ENCODE peak calls at places on chromosomes 7 and 10, in five cellular contexts. I is SK-N-SH, N is K562, S is GM12878, P is HCT116. O is an unnamed sample.

GRCh38 chr7:44235582-44236332 is 35.0 kb downstream of the YKT6 start:
- DNase-seq in I (peak; percentile 94), S (no peak), P (no peak), N (no peak), O (no peak)

GRCh38 chr7:36396150-36396549 is 6.5 kb downstream of the ANLN start:
- DNase-seq in S (no peak), I (no peak), P (no peak), N (no peak), O (no peak)

GRCh38 chr10:59240581-59241183 is 64.2 kb downstream of the PHYHIPL start:
- DNase-seq in I (peak; percentile 23), P (peak; percentile 27), N (peak; percentile 25), S (no peak), O (peak; percentile 25)

GRCh38 chr7:65980478-65981250 is 1.3 kb downstream of the GUSB start:
- DNase-seq in S (peak; percentile 59), P (no peak), N (peak; percentile 78), I (peak; percentile 67), O (no peak)

GRCh38 chr7:139153832-139154231 is 44.3 kb upstream of the ZC3HAV1 start:
- DNase-seq in P (no peak), N (no peak), I (no peak), S (no peak), O (no peak)

GRCh38 chr7:101939136-101939695 is 121.8 kb downstream of the CUX1 start:
- DNase-seq in I (no peak), S (no peak), N (no peak), P (no peak), O (no peak)

GRCh38 chr10:117170244-117170643 is 27.0 kb upstream of the KCNK18 start:
- DNase-seq in I (no peak), N (no peak), P (no peak), S (no peak), O (no peak)

GRCh38 chr7:116242759-116243158 is 32.4 kb downstream of the TES start:
- DNase-seq in P (no peak), N (no peak), I (no peak), S (no peak), O (no peak)

GRCh38 chr7:25846722-25847121 is 305.3 kb upstream of the NFE2L3 start:
- DNase-seq in I (peak; percentile 55), S (no peak), P (no peak), N (no peak), O (no peak)

GRCh38 chr7:107982918-107983389 is 20.0 kb downstream of the LAMB1 start:
- DNase-seq in S (no peak), P (no peak), I (no peak), N (no peak), O (no peak)

GRCh38 chr7:158662610-158663427 is 41.8 kb downstream of the NCAPG2 start:
- DNase-seq in N (no peak), P (no peak), I (no peak), S (no peak), O (no peak)

GRCh38 chr10:88913157-88913556 is 33.1 kb downstream of the STAMBPL1 start:
- DNase-seq in P (no peak), I (peak; percentile 38), S (no peak), N (no peak), O (no peak)

DNA sequence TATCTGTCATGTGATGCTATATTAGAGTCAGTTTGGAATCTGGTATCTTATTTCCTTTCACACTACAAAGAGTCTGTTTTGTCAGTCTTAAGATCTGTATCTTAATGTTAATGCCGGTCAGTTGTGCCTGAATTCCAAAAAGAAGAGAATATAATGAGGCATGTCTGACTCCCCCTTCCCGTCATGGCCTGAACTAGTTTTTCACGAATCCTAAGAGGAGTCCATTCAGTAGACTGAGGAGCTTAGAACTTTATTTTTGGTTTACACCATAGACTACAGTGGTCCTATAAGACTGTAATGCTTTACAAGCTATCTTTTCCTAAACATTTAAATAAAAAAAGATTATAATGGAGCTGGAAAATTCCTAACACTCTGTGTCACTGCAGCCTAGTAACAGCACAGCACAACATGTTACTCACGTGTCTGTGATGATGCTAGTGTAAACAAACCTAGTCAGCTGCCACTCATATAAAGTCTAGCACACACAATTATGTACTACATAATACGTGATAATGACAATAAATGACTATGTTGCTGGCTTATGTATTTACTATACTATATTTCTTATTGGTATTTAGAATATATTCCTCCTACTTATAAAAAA is 50.6 kb downstream of the VPS41 start:
- DNase-seq in N (no peak), S (no peak), P (no peak), I (no peak), O (no peak)
- H2AFZ ChIP-seq in N (no peak overlapping the region), S (no peak overlapping the region), P (no peak overlapping the region), I (no peak overlapping the region), O (no peak overlapping the region)

GRCh38 chr7:12847001-12847400 is 159.6 kb downstream of the ARL4A start:
- DNase-seq in N (no peak), P (no peak), S (no peak), I (no peak), O (no peak)

GRCh38 chr7:12855036-12855435 is 167.6 kb downstream of the ARL4A start:
- DNase-seq in I (no peak), N (no peak), S (no peak), P (no peak), O (no peak)

GRCh38 chr7:12851142-12851541 is 163.7 kb downstream of the ARL4A start:
- DNase-seq in N (no peak), S (no peak), I (no peak), P (no peak), O (no peak)

DNA sequence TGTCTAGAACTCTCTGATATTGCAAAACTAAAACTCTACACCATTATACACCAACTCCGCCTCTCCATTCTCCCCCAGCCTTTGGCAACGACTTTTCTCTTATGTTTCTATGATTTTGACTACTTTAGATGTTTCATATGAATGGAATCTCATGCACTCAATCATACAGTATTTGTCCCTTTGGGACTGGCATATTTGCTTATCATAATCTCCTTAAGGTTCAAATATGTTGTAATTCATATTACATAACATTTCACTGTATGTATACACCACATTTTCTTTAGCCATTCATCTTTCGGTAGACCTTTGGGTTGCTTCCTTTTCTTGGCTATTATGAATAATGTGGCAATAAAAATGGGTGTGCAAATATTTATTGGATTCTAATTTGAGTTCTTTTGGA is 164.4 kb downstream of the ARL4A start:
- DNase-seq in S (no peak), P (no peak), N (no peak), I (no peak), O (no peak)
- TF ChIP-seq ZBTB33 in S (no peak), P (no peak), N (no peak), I (no peak), O (no peak)

DNA sequence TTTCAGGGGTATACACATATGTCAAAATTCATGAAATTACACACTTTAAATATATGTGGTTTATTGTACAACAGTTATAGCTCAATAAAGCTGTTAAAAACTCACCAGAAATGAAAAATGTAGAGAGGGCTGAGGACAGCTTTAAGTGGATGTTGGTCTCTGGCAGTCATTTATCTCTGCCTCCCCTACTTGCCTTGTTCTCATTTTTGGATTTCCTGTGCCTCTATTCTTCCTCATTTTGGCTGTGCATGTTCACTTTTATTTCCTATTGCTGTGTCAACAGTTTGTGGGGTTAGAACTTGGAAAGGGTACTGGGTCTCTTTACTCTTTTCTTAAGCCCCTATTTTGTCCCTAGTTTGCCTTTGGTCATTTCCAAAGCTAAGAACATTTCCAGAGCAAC is 18.6 kb upstream of the MEST start:
- DNase-seq in P (no peak), N (no peak), I (no peak), S (no peak), O (no peak)
- H2AFZ ChIP-seq in P (no peak overlapping the region), N (no peak overlapping the region), I (no peak overlapping the region), S (no peak overlapping the region), O (no peak overlapping the region)

GRCh38 chr10:12631216-12631615 is 281.9 kb downstream of the CAMK1D start:
- DNase-seq in P (no peak), S (no peak), I (no peak), N (no peak), O (peak; percentile 32)
- TF ChIP-seq ZBTB33 in P (no peak), S (no peak), I (no peak), N (no peak), O (no peak)

GRCh38 chr10:125264091-125264490 is 103.7 kb upstream of the CTBP2 start:
- DNase-seq in P (no peak), N (no peak), I (no peak), S (no peak), O (no peak)

GRCh38 chr10:125264752-125265578 is 104.6 kb upstream of the CTBP2 start:
- DNase-seq in I (no peak), P (no peak), N (no peak), S (no peak), O (no peak)

GRCh38 chr10:125262414-125262813 is 102.1 kb upstream of the CTBP2 start:
- DNase-seq in S (no peak), I (no peak), N (no peak), P (no peak), O (no peak)

GRCh38 chr10:125262920-125263319 is 102.6 kb upstream of the CTBP2 start:
- DNase-seq in S (no peak), N (no peak), I (no peak), P (no peak), O (no peak)

GRCh38 chr10:125263551-125263950 is 103.2 kb upstream of the CTBP2 start:
- DNase-seq in N (no peak), S (no peak), P (peak; percentile 85), I (no peak), O (peak; percentile 5)
- H2AFZ ChIP-seq in N (no peak overlapping the region), S (no peak overlapping the region), P (peak overlapping the region; percentile 89), I (no peak overlapping the region), O (no peak overlapping the region)